ENCODE peak calls at places on chromosomes 1 and 21, in eight cellular contexts. B is HepG2, G is GM12878, O is Panc1, T is GM23338, S is HCT116, P is upper lobe of left lung, W is K562. K is an unnamed sample.

GRCh38 chr1:24830680-24831272 is 85.5 kb downstream of the CLIC4 start:
- ATAC-seq in T (peak; percentile 78), G (peak; percentile 94), W (peak; percentile 86), P (no peak), O (peak; percentile 90), B (peak; percentile 58), S (peak; percentile 84), K (no peak)

GRCh38 chr1:39148942-39149341 is 55.6 kb upstream of the MACF1 start:
- ATAC-seq in B (no peak), P (no peak), S (no peak), W (no peak), G (no peak), O (no peak), T (peak; percentile 15), K (no peak)

GRCh38 chr1:219039755-219040154 is 133.9 kb upstream of the LYPLAL1 start:
- ATAC-seq in B (no peak), O (no peak), S (no peak), G (no peak), T (no peak), P (no peak), W (no peak), K (no peak)

GRCh38 chr1:209266590-209267172 is 316.8 kb upstream of the CAMK1G start:
- ATAC-seq in T (no peak), O (no peak), B (no peak), W (no peak), S (no peak), P (no peak), G (peak; percentile 66), K (no peak)

GRCh38 chr1:5404412-5405203 is 587.6 kb downstream of the NPHP4 start:
- ATAC-seq in O (no peak), W (no peak), S (peak; percentile 17), G (no peak), P (peak; percentile 76), T (no peak), B (no peak), K (no peak)

GRCh38 chr1:68221971-68222355 is 10.4 kb downstream of the WLS start:
- ATAC-seq in T (no peak), G (peak; percentile 30), S (no peak), B (no peak), O (no peak), W (no peak), P (no peak), K (no peak)

GRCh38 chr1:162321809-162322422 is 54.7 kb downstream of the SPATA46 start:
- ATAC-seq in T (no peak), B (no peak), P (no peak), W (no peak), S (no peak), O (no peak), G (no peak), K (no peak)

GRCh38 chr1:22171951-22172715 is 29.2 kb upstream of the WNT4 start:
- ATAC-seq in B (peak; percentile 33), T (peak; percentile 83), S (peak; percentile 34), W (no peak), O (no peak), G (no peak), P (no peak), K (no peak)

GRCh38 chr1:180256353-180257027 is 26.4 kb downstream of the LHX4 start:
- ATAC-seq in S (no peak), T (peak; percentile 13), W (no peak), B (peak; percentile 23), O (no peak), P (no peak), G (no peak), K (no peak)

GRCh38 chr1:185111873-185112272 is 44.9 kb downstream of the TRMT1L start:
- ATAC-seq in O (no peak), W (no peak), S (no peak), G (no peak), T (no peak), P (no peak), B (no peak), K (no peak)

GRCh38 chr1:64041366-64042131 is 161.9 kb upstream of the UBE2U start:
- ATAC-seq in B (no peak), G (no peak), S (no peak), W (no peak), P (no peak), O (no peak), T (no peak), K (no peak)

GRCh38 chr1:17615157-17615556 is 75.7 kb downstream of the ARHGEF10L start:
- ATAC-seq in T (no peak), W (no peak), B (no peak), G (no peak), P (no peak), O (no peak), S (no peak), K (no peak)

GRCh38 chr1:239302716-239303115 is 83.7 kb upstream of the CHRM3 start:
- ATAC-seq in B (no peak), T (no peak), P (no peak), W (no peak), G (no peak), O (no peak), S (no peak), K (no peak)

GRCh38 chr1:25462732-25463131 is 32.0 kb downstream of the MACO1 start:
- ATAC-seq in S (no peak), W (peak; percentile 24), T (no peak), G (no peak), O (no peak), P (no peak), B (no peak), K (no peak)

GRCh38 chr1:99647460-99647859 is 1.5 kb downstream of the PALMD start:
- ATAC-seq in G (no peak), W (peak; percentile 25), P (no peak), B (peak; percentile 25), S (no peak), O (no peak), T (no peak), K (no peak)

GRCh38 chr1:210233495-210234253 is 1.1 kb downstream of the SERTAD4 start:
- ATAC-seq in W (peak; percentile 80), O (peak; percentile 79), B (peak; percentile 71), G (peak; percentile 55), T (peak; percentile 61), S (peak; percentile 72), P (peak; percentile 81), K (peak; percentile 44)

GRCh38 chr1:198641506-198641905 is 2.7 kb downstream of the PTPRC start:
- ATAC-seq in W (peak; percentile 55), S (no peak), G (peak; percentile 59), O (peak; percentile 62), B (no peak), P (no peak), T (no peak), K (no peak)

GRCh38 chr1:192892934-192893333 is 84.1 kb downstream of the RGS2 start:
- ATAC-seq in S (no peak), W (no peak), B (no peak), G (no peak), T (no peak), P (no peak), O (no peak), K (peak; percentile 13)

GRCh38 chr1:23556661-23557470 is 2.4 kb downstream of the ID3 start:
- ATAC-seq in B (no peak), W (no peak), S (peak; percentile 1), O (peak; percentile 5), P (no peak), T (peak; percentile 0), G (no peak), K (no peak)
- TF ChIP-seq POLR2AphosphoS5 in B (peak; percentile 36), W (no peak), S (no peak), O (no peak), P (peak; percentile 37), T (peak; percentile 56), G (peak; percentile 47), K (no peak)

GRCh38 chr21:45974073-45975016 is 7.2 kb upstream of the COL6A1 start:
- ATAC-seq in B (peak; percentile 24), W (peak; percentile 36), O (peak; percentile 61), G (peak; percentile 18), P (no peak), S (peak; percentile 48), T (peak; percentile 1), K (peak; percentile 19)

GRCh38 chr21:45976666-45977335 is 4.8 kb upstream of the COL6A1 start:
- ATAC-seq in S (no peak), P (no peak), T (no peak), B (no peak), O (no peak), W (no peak), G (no peak), K (no peak)

GRCh38 chr21:45973475-45974072 is 8.0 kb upstream of the COL6A1 start:
- ATAC-seq in W (peak; percentile 76), B (peak; percentile 61), O (peak; percentile 74), S (peak; percentile 52), G (peak; percentile 81), T (peak; percentile 15), P (peak; percentile 59), K (peak; percentile 31)

GRCh38 chr21:45972716-45973474 is 8.7 kb upstream of the COL6A1 start:
- ATAC-seq in B (peak; percentile 10), S (no peak), T (peak; percentile 5), G (peak; percentile 24), P (peak; percentile 15), W (peak; percentile 14), O (no peak), K (peak; percentile 38)

DNA sequence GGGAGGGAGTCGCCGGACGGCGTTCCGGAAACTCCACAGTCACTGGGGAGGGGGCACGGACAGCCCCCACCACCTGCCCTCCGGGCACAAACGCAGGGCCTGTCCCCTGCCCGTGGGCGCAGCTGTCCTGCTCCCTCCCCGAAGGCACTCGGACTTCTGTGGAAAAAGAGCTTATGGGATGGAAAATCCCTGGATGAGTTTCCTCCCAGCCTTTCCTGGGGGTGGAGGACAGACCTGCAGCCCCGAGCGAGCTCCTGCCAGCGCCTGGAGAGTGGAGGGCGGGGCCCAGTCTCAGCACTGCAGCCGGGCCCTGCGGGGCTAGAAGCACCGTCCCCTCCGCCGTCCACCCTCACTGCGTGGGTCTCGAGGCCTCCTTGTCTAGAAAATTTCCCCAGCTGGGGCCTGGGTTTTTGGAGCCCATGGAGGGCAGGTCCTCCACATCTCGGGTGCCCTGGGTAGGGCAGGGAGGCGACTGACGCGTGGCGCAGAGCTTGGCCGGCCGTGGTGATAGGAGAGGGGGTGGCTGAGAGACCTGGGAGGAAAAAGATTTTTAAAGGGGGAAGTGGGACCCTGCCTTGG is 6.5 kb upstream of the COL6A1 start:
- ATAC-seq in B (no peak), W (no peak), S (peak; percentile 51), P (no peak), G (no peak), T (peak; percentile 20), O (no peak), K (peak; percentile 48)
- TF ChIP-seq POLR2AphosphoS5 in B (no peak), W (no peak), S (no peak), P (no peak), G (no peak), T (peak; percentile 34), O (no peak), K (peak; percentile 21)

GRCh38 chr1:86705633-86705985 is 1.2 kb downstream of the SH3GLB1 start:
- ATAC-seq in T (no peak), O (no peak), P (no peak), B (no peak), S (no peak), W (no peak), G (no peak), K (no peak)
- TF ChIP-seq POLR2AphosphoS5 in T (no peak), O (no peak), P (no peak), B (no peak), S (no peak), W (no peak), G (no peak), K (no peak)

DNA sequence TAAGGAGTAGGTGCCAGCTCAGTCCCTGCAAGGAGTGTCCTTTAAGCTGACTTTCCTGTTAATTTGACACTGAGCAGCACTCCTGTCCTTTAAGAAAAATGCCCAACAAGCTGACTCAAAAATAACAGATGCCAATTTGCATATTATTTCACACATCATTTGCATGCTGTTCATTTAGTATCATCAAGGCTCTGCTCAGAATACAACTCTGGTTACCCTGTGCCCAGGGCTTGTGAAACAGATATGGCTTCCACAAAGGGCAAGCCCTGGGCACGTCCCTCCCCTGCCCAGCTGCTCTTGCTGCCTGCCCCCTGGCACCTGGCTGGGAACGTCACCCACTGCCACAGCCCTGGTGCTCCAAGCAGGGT is 10.3 kb downstream of the KCNN3 start:
- ATAC-seq in W (no peak), B (no peak), T (no peak), S (no peak), P (peak; percentile 68), O (no peak), G (peak; percentile 66), K (no peak)
- TF ChIP-seq POLR2AphosphoS5 in W (no peak), B (no peak), T (no peak), S (no peak), P (no peak), O (no peak), G (no peak), K (no peak)